ENCODE peak calls at places on chromosomes 11 and 22, in four cellular contexts. B is tibial nerve, U is A549, L is stomach. G is an unnamed sample.

GRCh38 chr22:44497904-44498242 is at the start of gene RTL6:
- DNase-seq in B (peak), U (no peak), L (no peak), G (no peak)

GRCh38 chr22:36587289-36588154 is 58.6 kb upstream of the EIF3D start:
- DNase-seq in B (no peak), U (no peak), L (no peak), G (no peak)

GRCh38 chr11:85769758-85770157 is 41.2 kb downstream of the SYTL2 start:
- DNase-seq in B (no peak), U (no peak), L (no peak), G (peak)

GRCh38 chr22:44305888-44306287 is 6.9 kb downstream of the SHISAL1 start:
- DNase-seq in B (peak), U (no peak), L (no peak), G (no peak)

GRCh38 chr11:76030973-76031590 is 175.2 kb downstream of the WNT11 start:
- DNase-seq in B (no peak), U (peak), L (no peak), G (no peak)

GRCh38 chr11:111912535-111912934 is at the start of gene HSPB2:
- DNase-seq in B (no peak), U (no peak), L (no peak), G (peak)

GRCh38 chr11:69251639-69252493 is 42.1 kb upstream of the MYEOV start:
- DNase-seq in B (no peak), U (no peak), L (peak), G (peak)

GRCh38 chr22:18968011-18968749 is 32.1 kb upstream of the PRODH start:
- DNase-seq in B (no peak), U (no peak), L (no peak), G (no peak)

GRCh38 chr11:28139848-28140415 is 31.7 kb downstream of the METTL15 start:
- DNase-seq in B (no peak), U (no peak), L (no peak), G (no peak)

GRCh38 chr11:60912223-60912850 is 1.6 kb upstream of the TMEM109 start:
- DNase-seq in B (no peak), U (no peak), L (no peak), G (no peak)

GRCh38 chr22:48192920-48193319 is 1430.5 kb downstream of the TBC1D22A start:
- DNase-seq in B (no peak), U (no peak), L (no peak), G (no peak)

GRCh38 chr11:76215946-76216345 is 9.6 kb upstream of the WNT11 start:
- DNase-seq in B (no peak), U (no peak), L (no peak), G (no peak)

GRCh38 chr11:47533690-47534135 is 19.2 kb downstream of the CELF1 start:
- DNase-seq in B (no peak), U (no peak), L (no peak), G (no peak)

GRCh38 chr11:33552756-33553155 is 147.9 kb downstream of the C11orf91 start:
- DNase-seq in B (no peak), U (no peak), L (no peak), G (no peak)

GRCh38 chr11:7490054-7490453 is 4.7 kb downstream of the OLFML1 start:
- DNase-seq in B (no peak), U (no peak), L (no peak), G (no peak)

GRCh38 chr22:38290347-38290746 is 17.5 kb upstream of the TMEM184B start:
- DNase-seq in B (no peak), U (no peak), L (no peak), G (no peak)

GRCh38 chr11:35364101-35364780 is 55.1 kb downstream of the SLC1A2 start:
- DNase-seq in B (peak), U (peak), L (peak), G (peak)

GRCh38 chr11:19628018-19628417 is 84.6 kb upstream of the NAV2 start:
- DNase-seq in B (peak), U (no peak), L (no peak), G (peak)
- TF ChIP-seq EP300 in B (peak), U (no peak), L (peak), G (peak)

GRCh38 chr11:74748211-74749126 is at the start of gene RNF169:
- DNase-seq in B (peak), U (peak), L (peak), G (peak)

GRCh38 chr11:74749965-74750296 is 1.3 kb downstream of the RNF169 start:
- DNase-seq in B (no peak), U (no peak), L (no peak), G (no peak)

GRCh38 chr11:74746868-74747267 is 1.8 kb upstream of the RNF169 start:
- DNase-seq in B (no peak), U (no peak), L (no peak), G (no peak)

GRCh38 chr11:74744277-74744676 is 4.4 kb upstream of the RNF169 start:
- DNase-seq in B (no peak), U (no peak), L (no peak), G (no peak)

GRCh38 chr11:74749127-74749964 is 697 bp downstream of the RNF169 start:
- DNase-seq in B (no peak), U (peak), L (peak), G (peak)
- TF ChIP-seq POLR2A in B (no peak), U (no peak), L (no peak), G (no peak)

GRCh38 chr11:119332111-119332765 is 2.1 kb upstream of the RNF26 start:
- DNase-seq in B (no peak), U (no peak), L (no peak), G (no peak)

GRCh38 chr11:119335091-119335654 is 846 bp downstream of the RNF26 start:
- DNase-seq in B (no peak), U (no peak), L (no peak), G (no peak)

GRCh38 chr11:119335655-119336543 is 1.6 kb downstream of the RNF26 start:
- DNase-seq in B (no peak), U (no peak), L (no peak), G (peak)

GRCh38 chr11:119334173-119334930 is at the start of gene RNF26:
- DNase-seq in B (peak), U (peak), L (peak), G (peak)

DNA sequence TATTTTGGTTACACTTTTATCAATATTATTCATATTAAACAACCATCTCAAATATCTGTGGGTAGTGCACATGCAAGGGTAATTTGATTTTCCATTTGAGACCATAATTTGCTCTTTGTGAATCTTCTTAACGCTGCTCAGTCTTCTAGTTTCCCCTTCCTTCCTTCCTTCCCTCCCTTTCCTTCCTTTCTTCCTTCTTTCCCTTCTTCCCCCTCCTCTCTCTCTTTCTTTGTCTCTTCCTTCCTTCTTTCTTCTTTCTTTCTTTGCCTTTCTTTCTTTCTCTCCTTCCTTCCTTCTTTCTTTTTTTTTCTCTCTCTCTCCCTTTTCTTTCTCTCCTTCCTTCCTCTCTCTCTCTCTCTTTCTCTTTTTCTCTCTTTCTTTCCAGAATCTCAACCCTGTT is 4.1 kb upstream of the RNF26 start:
- DNase-seq in B (no peak), U (no peak), L (no peak), G (no peak)
- H3K4me3 ChIP-seq in B (no peak), U (no peak), L (no peak), G (no peak)

GRCh38 chr11:81916459-81916858 is 817.2 kb downstream of the FAM181B start:
- DNase-seq in B (no peak), U (no peak), L (no peak), G (no peak)
- TF ChIP-seq EP300 in B (no peak), U (no peak), L (no peak), G (no peak)

GRCh38 chr11:65426839-65427690 is 4.5 kb downstream of the NEAT1 start:
- DNase-seq in B (peak), U (peak), L (peak), G (no peak)

GRCh38 chr11:65423516-65424199 is 1.1 kb downstream of the NEAT1 start:
- DNase-seq in B (peak), U (peak), L (peak), G (peak)

GRCh38 chr11:65425971-65426838 is 3.6 kb downstream of the NEAT1 start:
- DNase-seq in B (peak), U (peak), L (peak), G (no peak)

GRCh38 chr11:65424200-65425104 is 1.9 kb downstream of the NEAT1 start:
- DNase-seq in B (peak), U (peak), L (peak), G (peak)

DNA sequence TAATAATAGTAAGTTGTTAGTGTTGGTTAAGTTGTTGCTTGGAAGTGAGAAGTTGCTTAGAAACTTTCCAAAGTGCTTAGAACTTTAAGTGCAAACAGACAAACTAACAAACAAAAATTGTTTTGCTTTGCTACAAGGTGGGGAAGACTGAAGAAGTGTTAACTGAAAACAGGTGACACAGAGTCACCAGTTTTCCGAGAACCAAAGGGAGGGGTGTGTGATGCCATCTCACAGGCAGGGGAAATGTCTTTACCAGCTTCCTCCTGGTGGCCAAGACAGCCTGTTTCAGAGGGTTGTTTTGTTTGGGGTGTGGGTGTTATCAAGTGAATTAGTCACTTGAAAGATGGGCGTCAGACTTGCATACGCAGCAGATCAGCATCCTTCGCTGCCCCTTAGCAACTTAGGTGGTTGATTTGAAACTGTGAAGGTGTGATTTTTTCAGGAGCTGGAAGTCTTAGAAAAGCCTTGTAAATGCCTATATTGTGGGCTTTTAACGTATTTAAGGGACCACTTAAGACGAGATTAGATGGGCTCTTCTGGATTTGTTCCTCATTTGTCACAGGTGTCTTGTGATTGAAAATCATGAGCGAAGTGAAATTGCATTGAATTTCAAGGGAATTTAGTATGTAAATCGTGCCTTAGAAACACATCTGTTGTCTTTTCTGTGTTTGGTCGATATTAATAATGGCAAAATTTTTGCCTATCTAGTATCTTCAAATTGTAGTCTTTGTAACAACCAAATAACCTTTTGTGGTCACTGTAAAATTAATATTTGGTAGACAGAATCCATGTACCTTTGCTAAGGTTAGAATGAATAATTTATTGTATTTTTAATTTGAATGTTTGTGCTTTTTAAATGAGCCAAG is 2.7 kb downstream of the NEAT1 start:
- DNase-seq in B (peak), U (peak), L (peak), G (peak)
- TF ChIP-seq POLR2A in B (no peak), U (no peak), L (peak), G (peak)

GRCh38 chr11:72084076-72084475 is 3.4 kb downstream of the LRRC51 start:
- DNase-seq in B (no peak), U (no peak), L (no peak), G (no peak)
- H3K4me3 ChIP-seq in B (no peak), U (no peak), L (no peak), G (no peak)

GRCh38 chr11:106695506-106695905 is 322.8 kb downstream of the GUCY1A2 start:
- DNase-seq in B (no peak), U (peak), L (no peak), G (no peak)

GRCh38 chr11:106691807-106692365 is 326.4 kb downstream of the GUCY1A2 start:
- DNase-seq in B (no peak), U (no peak), L (no peak), G (no peak)

GRCh38 chr11:106684944-106685343 is 333.3 kb downstream of the GUCY1A2 start:
- DNase-seq in B (no peak), U (no peak), L (no peak), G (no peak)

GRCh38 chr11:106694501-106694900 is 323.8 kb downstream of the GUCY1A2 start:
- DNase-seq in B (no peak), U (no peak), L (no peak), G (no peak)

DNA sequence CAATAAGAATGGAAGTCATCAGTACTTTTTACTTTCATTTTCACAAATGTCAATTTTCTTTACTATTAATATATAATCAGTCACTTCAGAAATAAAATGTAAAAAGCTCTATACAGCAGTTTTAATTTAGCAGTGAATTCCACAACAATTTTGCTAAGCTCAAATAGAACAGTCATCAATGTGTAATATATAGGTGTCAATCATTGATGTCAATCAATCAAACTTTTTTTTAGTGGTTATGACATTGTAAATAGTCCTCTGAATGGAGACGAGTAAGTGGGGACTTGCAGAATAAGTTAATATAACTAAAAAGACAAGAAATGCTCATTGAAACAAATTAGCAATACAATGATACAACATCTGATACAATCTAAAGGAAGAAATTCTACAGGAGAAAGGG is 327.4 kb downstream of the GUCY1A2 start:
- DNase-seq in B (no peak), U (no peak), L (no peak), G (no peak)
- TF ChIP-seq EP300 in B (no peak), U (no peak), L (no peak), G (no peak)

GRCh38 chr11:121226415-121227263 is 65.9 kb upstream of the SC5D start:
- DNase-seq in B (no peak), U (no peak), L (no peak), G (no peak)
- TF ChIP-seq POLR2A in B (no peak), U (no peak), L (no peak), G (no peak)